ENCODE peak calls at places on chromosomes 12 and 14, in six cellular contexts. One of them, this sample, is unnamed.

GRCh38 chr14:90132821-90133570 is 71.2 kb downstream of the KCNK13 start:
- DNase-seq in NCI-H1092 treated with DMSO at 0.1 percent for 48 hours: no peak
- DNase-seq in MV-4-11: peak
- DNase-seq in caudate nucleus: no peak
- DNase-seq in stimulated activated CD4-positive, alpha-beta T cell treated with anti-CD3 and anti-CD28 coated beads, Interleukin-2, amount 100 ng/mL, for 48 hours: no peak
- DNase-seq in mucosa of descending colon: no peak
- DNase-seq in this sample: no peak

GRCh38 chr12:75892779-75893408 is 138.7 kb downstream of the PHLDA1 start:
- DNase-seq in NCI-H1092 treated with DMSO at 0.1 percent for 48 hours: no peak
- DNase-seq in MV-4-11: no peak
- DNase-seq in caudate nucleus: no peak
- DNase-seq in stimulated activated CD4-positive, alpha-beta T cell treated with anti-CD3 and anti-CD28 coated beads, Interleukin-2, amount 100 ng/mL, for 48 hours: no peak
- DNase-seq in mucosa of descending colon: no peak
- DNase-seq in this sample: no peak

GRCh38 chr14:105153739-105154475 is 14.7 kb downstream of the JAG2 start:
- DNase-seq in NCI-H1092 treated with DMSO at 0.1 percent for 48 hours: no peak
- DNase-seq in MV-4-11: no peak
- DNase-seq in caudate nucleus: no peak
- DNase-seq in stimulated activated CD4-positive, alpha-beta T cell treated with anti-CD3 and anti-CD28 coated beads, Interleukin-2, amount 100 ng/mL, for 48 hours: no peak
- DNase-seq in mucosa of descending colon: no peak
- DNase-seq in this sample: no peak

GRCh38 chr12:122096014-122096413 is 17.5 kb downstream of the MLXIP start:
- DNase-seq in NCI-H1092 treated with DMSO at 0.1 percent for 48 hours: no peak
- DNase-seq in MV-4-11: no peak
- DNase-seq in caudate nucleus: no peak
- DNase-seq in stimulated activated CD4-positive, alpha-beta T cell treated with anti-CD3 and anti-CD28 coated beads, Interleukin-2, amount 100 ng/mL, for 48 hours: no peak
- DNase-seq in mucosa of descending colon: peak
- DNase-seq in this sample: no peak

GRCh38 chr12:130204441-130204840 is 42.2 kb downstream of the FZD10 start:
- DNase-seq in NCI-H1092 treated with DMSO at 0.1 percent for 48 hours: no peak
- DNase-seq in MV-4-11: no peak
- DNase-seq in caudate nucleus: no peak
- DNase-seq in stimulated activated CD4-positive, alpha-beta T cell treated with anti-CD3 and anti-CD28 coated beads, Interleukin-2, amount 100 ng/mL, for 48 hours: no peak
- DNase-seq in mucosa of descending colon: no peak
- DNase-seq in this sample: no peak

GRCh38 chr12:88552672-88553079 is 27.6 kb downstream of the KITLG start:
- DNase-seq in NCI-H1092 treated with DMSO at 0.1 percent for 48 hours: no peak
- DNase-seq in MV-4-11: no peak
- DNase-seq in caudate nucleus: no peak
- DNase-seq in stimulated activated CD4-positive, alpha-beta T cell treated with anti-CD3 and anti-CD28 coated beads, Interleukin-2, amount 100 ng/mL, for 48 hours: no peak
- DNase-seq in mucosa of descending colon: no peak
- DNase-seq in this sample: peak

GRCh38 chr12:49791156-49791555 is 37.1 kb downstream of the NCKAP5L start:
- DNase-seq in NCI-H1092 treated with DMSO at 0.1 percent for 48 hours: no peak
- DNase-seq in MV-4-11: no peak
- DNase-seq in caudate nucleus: no peak
- DNase-seq in stimulated activated CD4-positive, alpha-beta T cell treated with anti-CD3 and anti-CD28 coated beads, Interleukin-2, amount 100 ng/mL, for 48 hours: no peak
- DNase-seq in mucosa of descending colon: no peak
- DNase-seq in this sample: no peak

GRCh38 chr14:103188691-103189480 is 65.6 kb downstream of the TNFAIP2 start:
- DNase-seq in NCI-H1092 treated with DMSO at 0.1 percent for 48 hours: no peak
- DNase-seq in MV-4-11: no peak
- DNase-seq in caudate nucleus: no peak
- DNase-seq in stimulated activated CD4-positive, alpha-beta T cell treated with anti-CD3 and anti-CD28 coated beads, Interleukin-2, amount 100 ng/mL, for 48 hours: peak
- DNase-seq in mucosa of descending colon: peak
- DNase-seq in this sample: no peak

GRCh38 chr12:22729898-22730443 is 105.0 kb downstream of the ETNK1 start:
- DNase-seq in NCI-H1092 treated with DMSO at 0.1 percent for 48 hours: no peak
- DNase-seq in MV-4-11: peak
- DNase-seq in caudate nucleus: no peak
- DNase-seq in stimulated activated CD4-positive, alpha-beta T cell treated with anti-CD3 and anti-CD28 coated beads, Interleukin-2, amount 100 ng/mL, for 48 hours: no peak
- DNase-seq in mucosa of descending colon: no peak
- DNase-seq in this sample: peak

GRCh38 chr12:132290203-132290540 is 39.2 kb downstream of the GALNT9 start:
- DNase-seq in NCI-H1092 treated with DMSO at 0.1 percent for 48 hours: no peak
- DNase-seq in MV-4-11: no peak
- DNase-seq in caudate nucleus: no peak
- DNase-seq in stimulated activated CD4-positive, alpha-beta T cell treated with anti-CD3 and anti-CD28 coated beads, Interleukin-2, amount 100 ng/mL, for 48 hours: no peak
- DNase-seq in mucosa of descending colon: no peak
- DNase-seq in this sample: no peak

GRCh38 chr14:56794088-56794556 is 16.2 kb downstream of the OTX2 start:
- DNase-seq in NCI-H1092 treated with DMSO at 0.1 percent for 48 hours: no peak
- DNase-seq in MV-4-11: no peak
- DNase-seq in caudate nucleus: no peak
- DNase-seq in stimulated activated CD4-positive, alpha-beta T cell treated with anti-CD3 and anti-CD28 coated beads, Interleukin-2, amount 100 ng/mL, for 48 hours: no peak
- DNase-seq in mucosa of descending colon: no peak
- DNase-seq in this sample: no peak

GRCh38 chr12:106303202-106303820 is 778 bp downstream of the TCP11L2 start:
- DNase-seq in NCI-H1092 treated with DMSO at 0.1 percent for 48 hours: peak
- DNase-seq in MV-4-11: peak
- DNase-seq in caudate nucleus: peak
- DNase-seq in stimulated activated CD4-positive, alpha-beta T cell treated with anti-CD3 and anti-CD28 coated beads, Interleukin-2, amount 100 ng/mL, for 48 hours: peak
- DNase-seq in mucosa of descending colon: peak
- DNase-seq in this sample: no peak

GRCh38 chr12:18468521-18469075 is 207.3 kb downstream of the PIK3C2G start:
- DNase-seq in NCI-H1092 treated with DMSO at 0.1 percent for 48 hours: no peak
- DNase-seq in MV-4-11: no peak
- DNase-seq in caudate nucleus: no peak
- DNase-seq in stimulated activated CD4-positive, alpha-beta T cell treated with anti-CD3 and anti-CD28 coated beads, Interleukin-2, amount 100 ng/mL, for 48 hours: no peak
- DNase-seq in mucosa of descending colon: no peak
- DNase-seq in this sample: peak

GRCh38 chr14:69715725-69716482 is 51.0 kb upstream of the SRSF5 start:
- DNase-seq in NCI-H1092 treated with DMSO at 0.1 percent for 48 hours: peak
- DNase-seq in MV-4-11: no peak
- DNase-seq in caudate nucleus: peak
- DNase-seq in stimulated activated CD4-positive, alpha-beta T cell treated with anti-CD3 and anti-CD28 coated beads, Interleukin-2, amount 100 ng/mL, for 48 hours: no peak
- DNase-seq in mucosa of descending colon: no peak
- DNase-seq in this sample: peak

GRCh38 chr14:84483072-84483410 is 1046.9 kb upstream of the FLRT2 start:
- DNase-seq in NCI-H1092 treated with DMSO at 0.1 percent for 48 hours: no peak
- DNase-seq in MV-4-11: no peak
- DNase-seq in caudate nucleus: no peak
- DNase-seq in stimulated activated CD4-positive, alpha-beta T cell treated with anti-CD3 and anti-CD28 coated beads, Interleukin-2, amount 100 ng/mL, for 48 hours: no peak
- DNase-seq in mucosa of descending colon: no peak
- DNase-seq in this sample: no peak

GRCh38 chr12:59283012-59283411 is 312.8 kb upstream of the SLC16A7 start:
- DNase-seq in NCI-H1092 treated with DMSO at 0.1 percent for 48 hours: no peak
- DNase-seq in MV-4-11: no peak
- DNase-seq in caudate nucleus: no peak
- DNase-seq in stimulated activated CD4-positive, alpha-beta T cell treated with anti-CD3 and anti-CD28 coated beads, Interleukin-2, amount 100 ng/mL, for 48 hours: no peak
- DNase-seq in mucosa of descending colon: no peak
- DNase-seq in this sample: no peak

This sample was measured in AG04449.